ENCODE peak calls at places on chromosome 4, in six cellular contexts. Y, D, M, L, V and I are unnamed samples.

GRCh38 chr4:140884431-140885058 is 128.4 kb upstream of the TBC1D9 start:
- DNase-seq in Y (peak; percentile 80), D (no peak), M (no peak), L (peak; percentile 28), V (peak; percentile 65), I (no peak)

GRCh38 chr4:74228691-74229640 is 71.0 kb downstream of the MTHFD2L start:
- DNase-seq in Y (peak; percentile 76), D (peak; percentile 9), M (no peak), L (peak; percentile 48), V (peak; percentile 84), I (peak; percentile 30)

GRCh38 chr4:2867758-2868491 is 24.3 kb downstream of the ADD1 start:
- DNase-seq in Y (no peak), D (no peak), M (no peak), L (peak; percentile 34), V (peak; percentile 27), I (no peak)

GRCh38 chr4:99968330-99968729 is 18.3 kb upstream of the H2AZ1 start:
- DNase-seq in Y (no peak), D (no peak), M (peak; percentile 55), L (no peak), V (peak; percentile 75), I (no peak)

GRCh38 chr4:188986271-188986689 is 847.0 kb downstream of the TRIML1 start:
- DNase-seq in Y (no peak), D (no peak), M (peak; percentile 41), L (no peak), V (peak; percentile 57), I (no peak)

GRCh38 chr4:140595065-140595464 is 26.3 kb upstream of the UCP1 start:
- DNase-seq in Y (peak; percentile 49), D (no peak), M (no peak), L (no peak), V (no peak), I (no peak)

GRCh38 chr4:151238477-151238876 is 38.5 kb upstream of the PRSS48 start:
- DNase-seq in Y (peak; percentile 46), D (no peak), M (no peak), L (peak; percentile 38), V (no peak), I (no peak)

GRCh38 chr4:15913631-15913970 is 24.9 kb downstream of the FGFBP1 start:
- DNase-seq in Y (peak; percentile 1), D (no peak), M (peak; percentile 74), L (no peak), V (peak; percentile 97), I (no peak)

GRCh38 chr4:188941524-188942109 is 802.4 kb downstream of the TRIML1 start:
- DNase-seq in Y (no peak), D (no peak), M (peak; percentile 93), L (no peak), V (peak; percentile 96), I (no peak)

GRCh38 chr4:125750399-125750798 is 435.6 kb downstream of the FAT4 start:
- DNase-seq in Y (no peak), D (no peak), M (no peak), L (no peak), V (no peak), I (no peak)

GRCh38 chr4:6754481-6755087 is 27.9 kb upstream of the KIAA0232 start:
- DNase-seq in Y (no peak), D (no peak), M (no peak), L (no peak), V (no peak), I (no peak)

GRCh38 chr4:139582044-139582443 is 26.0 kb upstream of the SETD7 start:
- DNase-seq in Y (peak; percentile 21), D (no peak), M (no peak), L (no peak), V (no peak), I (no peak)